ENCODE peak calls at places on chromosomes 4 and X, in five cellular contexts. P is mesendoderm, J is aorta, H is right cardiac atrium, C is thyroid gland. D is an unnamed sample.

GRCh38 chrX:100880368-100880767 is 6.2 kb upstream of the NOX1 start:
- DNase-seq in P (no peak), J (no peak), H (no peak), C (no peak), D (no peak)

GRCh38 chr4:182994171-182994570 is 77.0 kb upstream of the DCTD start:
- DNase-seq in P (no peak), J (no peak), H (no peak), C (no peak), D (no peak)

GRCh38 chr4:83115000-83115399 is 471 bp upstream of the PLAC8 start:
- DNase-seq in P (peak; percentile 70), J (no peak), H (no peak), C (no peak), D (no peak)

GRCh38 chr4:74370912-74371311 is 6.0 kb downstream of the EREG start:
- DNase-seq in P (peak; percentile 78), J (no peak), H (no peak), C (no peak), D (no peak)

GRCh38 chr4:56783986-56784385 is 37.5 kb downstream of the SPINK2 start:
- DNase-seq in P (no peak), J (no peak), H (no peak), C (no peak), D (no peak)

GRCh38 chr4:182582245-182582644 is 334.9 kb downstream of the DCTD start:
- DNase-seq in P (no peak), J (no peak), H (no peak), C (no peak), D (no peak)

GRCh38 chr4:103012085-103012484 is 7.4 kb downstream of the SLC9B1 start:
- DNase-seq in P (no peak), J (no peak), H (no peak), C (no peak), D (no peak)

GRCh38 chrX:34875204-34875603 is 67.4 kb upstream of the FAM47B start:
- DNase-seq in P (no peak), J (no peak), H (no peak), C (peak; percentile 1), D (no peak)

GRCh38 chr4:107939307-107939706 is 8.0 kb downstream of the CYP2U1 start:
- DNase-seq in P (no peak), J (no peak), H (no peak), C (no peak), D (no peak)

GRCh38 chrX:68411729-68412128 is 21.6 kb downstream of the OPHN1 start:
- DNase-seq in P (no peak), J (no peak), H (no peak), C (no peak), D (no peak)

GRCh38 chr4:182778222-182778982 is 138.8 kb downstream of the DCTD start:
- DNase-seq in P (no peak), J (no peak), H (no peak), C (no peak), D (no peak)

GRCh38 chrX:104122829-104123228 is 10.5 kb downstream of the ZCCHC18 start:
- DNase-seq in P (no peak), J (no peak), H (no peak), C (no peak), D (no peak)

GRCh38 chrX:153922932-153923857 is 2.9 kb downstream of the ARHGAP4 start:
- DNase-seq in P (no peak), J (peak; percentile 93), H (peak; percentile 83), C (peak; percentile 83), D (peak; percentile 77)

GRCh38 chrX:50770702-50771101 is 43.3 kb downstream of the SHROOM4 start:
- DNase-seq in P (peak; percentile 47), J (no peak), H (no peak), C (peak; percentile 83), D (no peak)

GRCh38 chr4:119172223-119172622 is 36.6 kb downstream of the MYOZ2 start:
- DNase-seq in P (no peak), J (no peak), H (no peak), C (no peak), D (no peak)

GRCh38 chr4:99234331-99235010 is 15.4 kb upstream of the ADH6 start:
- DNase-seq in P (no peak), J (no peak), H (no peak), C (no peak), D (no peak)

GRCh38 chrX:112837531-112837930 is 3.1 kb downstream of the AMOT start:
- DNase-seq in P (no peak), J (no peak), H (no peak), C (no peak), D (no peak)

GRCh38 chr4:113604955-113605354 is 156.6 kb downstream of the CAMK2D start:
- DNase-seq in P (no peak), J (no peak), H (no peak), C (no peak), D (no peak)

GRCh38 chr4:169200361-169201030 is 70.3 kb downstream of the SH3RF1 start:
- DNase-seq in P (peak; percentile 22), J (no peak), H (no peak), C (no peak), D (no peak)

GRCh38 chr4:145679991-145680455 is at the start of gene C4orf51:
- DNase-seq in P (peak; percentile 58), J (no peak), H (no peak), C (peak; percentile 36), D (no peak)

GRCh38 chrX:54492340-54492739 is 3.7 kb downstream of the FGD1 start:
- DNase-seq in P (no peak), J (peak; percentile 91), H (peak; percentile 54), C (peak; percentile 8), D (peak; percentile 64)

GRCh38 chr4:180521181-180521580 is 1722.0 kb upstream of the TENM3 start:
- DNase-seq in P (no peak), J (no peak), H (no peak), C (no peak), D (no peak)

GRCh38 chrX:153495362-153495751 is 577 bp downstream of the BGN start:
- DNase-seq in P (no peak), J (peak; percentile 87), H (peak; percentile 57), C (peak; percentile 28), D (no peak)

GRCh38 chrX:48972214-48973164 is 845 bp upstream of the KCND1 start:
- DNase-seq in P (peak; percentile 74), J (no peak), H (peak; percentile 47), C (peak; percentile 29), D (peak; percentile 23)

GRCh38 chr4:31169851-31170250 is 449.7 kb downstream of the PCDH7 start:
- DNase-seq in P (peak; percentile 10), J (no peak), H (no peak), C (no peak), D (no peak)

DNA sequence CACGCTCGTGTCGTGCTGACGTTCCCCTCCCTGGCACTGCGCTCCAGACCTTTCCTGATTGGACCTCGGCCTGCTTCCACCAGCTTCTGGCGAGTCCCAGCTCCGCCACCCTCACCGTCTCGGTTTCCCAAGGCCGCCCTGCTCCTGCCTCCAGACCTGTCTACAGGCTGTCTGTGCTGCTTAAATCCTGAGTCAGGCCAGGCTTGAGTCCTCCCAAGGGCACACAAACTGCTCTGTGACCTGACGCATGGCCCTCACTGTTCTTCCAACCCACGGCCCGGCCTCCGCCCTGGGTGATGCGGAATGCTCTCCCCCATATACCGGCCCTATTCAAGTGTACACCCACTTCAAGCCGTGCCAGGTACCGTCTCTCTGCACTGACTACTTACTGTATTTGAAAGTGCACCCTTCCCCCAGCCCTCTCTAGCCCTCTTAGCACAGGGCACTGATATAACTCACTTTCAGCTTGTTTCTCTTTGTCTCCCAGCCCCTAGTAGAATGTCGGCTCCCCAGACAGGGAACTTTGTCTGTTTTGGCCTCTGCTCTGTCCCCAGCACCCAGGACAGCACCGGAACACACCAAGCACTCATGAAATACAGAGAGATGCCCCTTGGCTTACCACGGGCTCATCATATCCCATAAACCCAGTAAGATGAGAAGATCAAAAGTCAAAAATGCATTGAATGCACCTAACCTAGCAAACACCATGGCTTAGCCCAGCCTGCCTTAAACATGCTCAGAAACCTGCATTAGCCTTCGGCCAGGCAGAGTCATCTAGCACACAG is 63.1 kb upstream of the AFAP1 start:
- DNase-seq in P (no peak), J (no peak), H (no peak), C (no peak), D (no peak)
- H3K27me3 ChIP-seq in P (no peaks in the 10 kb centered on the region), J (no peaks in the 10 kb centered on the region), H (no peaks in the 10 kb centered on the region), C (no peaks in the 10 kb centered on the region), D (no peaks in the 10 kb centered on the region)

GRCh38 chrX:24979081-24979480 is 36.7 kb downstream of the ARX start:
- DNase-seq in P (no peak), J (no peak), H (no peak), C (no peak), D (no peak)

GRCh38 chrX:24985120-24985519 is 30.6 kb downstream of the ARX start:
- DNase-seq in P (no peak), J (no peak), H (no peak), C (no peak), D (no peak)

GRCh38 chrX:24983931-24984330 is 31.8 kb downstream of the ARX start:
- DNase-seq in P (no peak), J (no peak), H (no peak), C (no peak), D (no peak)

GRCh38 chrX:24981030-24981429 is 34.7 kb downstream of the ARX start:
- DNase-seq in P (no peak), J (no peak), H (no peak), C (no peak), D (no peak)

GRCh38 chrX:24982306-24982965 is 33.3 kb downstream of the ARX start:
- DNase-seq in P (no peak), J (no peak), H (no peak), C (no peak), D (no peak)
- H3K27me3 ChIP-seq in P (no peaks in the 10 kb centered on the region), J (no peaks in the 10 kb centered on the region), H (no peaks in the 10 kb centered on the region), C (no peaks in the 10 kb centered on the region), D (peaks cover 23% of the 10 kb centered on the region)

DNA sequence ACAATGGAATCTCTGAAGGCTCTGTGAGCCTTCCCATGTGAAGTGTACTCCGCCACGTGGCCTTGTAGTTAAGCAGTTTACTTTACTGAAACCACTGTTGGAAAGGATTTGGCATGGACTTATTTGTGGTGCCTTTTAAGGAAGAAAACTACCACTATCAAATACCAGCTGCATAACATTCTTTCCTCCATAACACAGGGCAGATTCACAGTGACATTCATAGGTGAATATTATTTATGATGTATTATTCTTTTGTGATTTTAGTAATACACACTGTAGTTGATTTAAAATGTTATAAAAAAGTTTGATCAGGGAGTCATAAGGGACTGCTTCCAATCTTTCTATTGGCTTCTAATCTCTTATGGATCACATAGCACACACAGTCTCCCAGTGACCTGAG is 192.5 kb upstream of the AGTR2 start:
- DNase-seq in P (no peak), J (no peak), H (no peak), C (no peak), D (no peak)
- H3K27me3 ChIP-seq in P (no peaks in the 10 kb centered on the region), J (no peaks in the 10 kb centered on the region), H (no peaks in the 10 kb centered on the region), C (peaks cover 3% of the 10 kb centered on the region), D (peaks cover 22% of the 10 kb centered on the region)

GRCh38 chr4:173526724-173527102 is 3.3 kb downstream of the HAND2 start:
- DNase-seq in P (no peak), J (no peak), H (no peak), C (no peak), D (no peak)
- H3K27me3 ChIP-seq in P (peaks cover 78% of the 10 kb centered on the region), J (no peaks in the 10 kb centered on the region), H (no peaks in the 10 kb centered on the region), C (peaks cover 66% of the 10 kb centered on the region), D (peaks cover 97% of the 10 kb centered on the region)

DNA sequence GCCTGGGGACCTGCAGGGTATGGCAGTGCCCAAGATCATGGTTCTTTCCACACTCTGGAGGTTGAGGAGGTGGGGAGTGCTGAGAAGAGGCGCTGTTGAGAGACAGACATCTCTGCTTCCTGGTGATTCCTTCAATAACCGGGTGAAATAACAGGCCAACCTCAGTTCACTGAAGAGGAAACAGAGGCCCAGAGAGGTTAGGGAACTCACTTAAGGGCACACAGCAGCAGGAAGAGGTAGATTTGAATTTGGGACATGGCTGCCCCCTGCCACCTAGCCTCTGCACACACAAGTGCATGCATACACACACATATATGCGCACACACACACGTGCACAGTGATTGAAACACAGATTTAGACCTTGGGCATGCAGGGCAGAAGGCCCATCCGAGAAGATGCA is 24.9 kb upstream of the HMX1 start:
- DNase-seq in P (no peak), J (no peak), H (no peak), C (no peak), D (no peak)
- H3K27me3 ChIP-seq in P (peaks cover 31% of the 10 kb centered on the region), J (no peaks in the 10 kb centered on the region), H (no peaks in the 10 kb centered on the region), C (peaks cover 9% of the 10 kb centered on the region), D (peaks cover 36% of the 10 kb centered on the region)